ENCODE peak calls at places on chromosomes 11 and 22, in six cellular contexts. X is heart left ventricle, H is aorta, Z is tibial nerve, V is A549, T is osteoblast. Q is an unnamed sample.

GRCh38 chr11:64971421-64972233 is at the start of gene MAJIN:
- DNase-seq in V (peak; percentile 88), H (peak; percentile 90), Z (peak; percentile 55), T (peak; percentile 97), X (peak; percentile 88), Q (no peak)

GRCh38 chr11:128188346-128189115 is 398.8 kb downstream of the ETS1 start:
- DNase-seq in V (no peak), X (no peak), Z (no peak), H (no peak), T (no peak), Q (no peak)

GRCh38 chr22:48857202-48857805 is 970.4 kb downstream of the BRD1 start:
- DNase-seq in T (no peak), V (no peak), X (no peak), Z (no peak), H (no peak), Q (peak; percentile 30)

GRCh38 chr22:44616882-44617655 is 84.9 kb upstream of the PRR5 start:
- DNase-seq in V (no peak), Z (no peak), H (no peak), X (peak; percentile 42), T (no peak), Q (no peak)

GRCh38 chr22:28976588-28976987 is 85.0 kb downstream of the C22orf31 start:
- DNase-seq in Z (no peak), X (no peak), T (peak; percentile 80), H (no peak), V (no peak), Q (peak; percentile 69)

GRCh38 chr11:33530824-33531223 is 169.8 kb downstream of the C11orf91 start:
- DNase-seq in Z (no peak), V (no peak), X (no peak), H (no peak), T (no peak), Q (no peak)

GRCh38 chr11:26335903-26336302 is 4.0 kb downstream of the ANO3 start:
- DNase-seq in H (no peak), T (no peak), V (no peak), X (no peak), Z (no peak), Q (no peak)

GRCh38 chr11:11413776-11414175 is 60.7 kb upstream of the CSNK2A3 start:
- DNase-seq in Z (no peak), V (no peak), T (no peak), X (no peak), H (no peak), Q (no peak)

GRCh38 chr11:123047947-123048293 is 14.0 kb downstream of the HSPA8 start:
- DNase-seq in Z (no peak), V (no peak), H (no peak), T (no peak), X (no peak), Q (no peak)

DNA sequence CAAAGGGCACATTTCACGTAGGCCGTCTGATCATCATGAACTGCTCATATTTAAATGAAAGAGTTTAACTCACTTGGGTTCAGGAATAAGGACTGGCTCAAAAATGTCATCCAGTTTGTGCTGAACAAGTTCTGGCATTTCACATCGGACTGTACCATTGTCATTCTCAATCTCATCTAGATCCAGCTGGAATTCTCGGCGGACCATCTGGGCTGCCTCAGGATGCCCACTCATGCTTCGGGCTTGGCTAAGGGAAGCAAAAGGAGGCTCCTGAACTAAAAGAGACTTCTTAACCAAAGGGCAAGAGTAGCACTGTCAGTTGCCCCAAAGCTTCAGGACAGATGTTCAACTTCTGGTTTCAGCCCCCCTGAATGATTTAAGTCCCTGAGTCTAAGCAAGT is 40.2 kb downstream of the F2 start:
- DNase-seq in Z (no peak), T (no peak), H (no peak), X (no peak), V (no peak), Q (no peak)
- H3K4me1 ChIP-seq in Z (no peaks in the 10 kb centered on the region), T (no peaks in the 10 kb centered on the region), H (no peaks in the 10 kb centered on the region), X (no peaks in the 10 kb centered on the region), V (no peaks in the 10 kb centered on the region), Q (peaks cover 9% of the 10 kb centered on the region)

DNA sequence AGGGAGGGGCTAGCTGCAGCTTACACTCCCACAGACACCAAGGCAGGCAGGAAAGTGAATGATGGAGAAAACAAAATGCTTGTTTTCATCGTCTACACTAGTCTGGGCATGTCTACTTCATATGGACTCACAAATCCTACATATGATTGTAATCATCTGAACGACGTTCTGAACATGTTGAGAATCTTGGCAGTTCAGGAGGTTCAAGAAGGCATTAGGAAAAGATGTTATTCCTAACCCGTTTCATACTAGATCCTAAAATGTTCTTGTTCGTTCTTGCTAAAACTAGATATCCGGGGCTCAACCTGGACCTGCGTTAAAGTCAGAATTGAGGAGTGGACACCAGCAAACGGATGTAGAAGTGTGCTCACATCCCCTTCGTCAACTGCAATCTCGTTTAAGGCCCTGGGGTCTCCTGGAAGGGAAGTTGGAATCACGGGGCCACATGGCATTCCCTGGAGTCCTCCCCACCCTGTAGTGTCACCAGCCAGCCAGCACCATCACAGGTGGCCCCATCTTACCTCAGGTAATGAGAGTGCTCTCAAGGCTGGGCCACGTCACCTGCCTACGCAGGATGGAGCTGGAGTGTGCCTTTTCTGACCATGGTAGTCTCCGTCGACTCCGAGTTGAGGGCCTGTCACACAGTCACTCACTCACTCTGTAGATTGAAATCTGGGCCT is 37.3 kb downstream of the C11orf58 start:
- DNase-seq in T (no peak), X (no peak), H (no peak), Z (no peak), V (no peak), Q (no peak)
- H3K4me1 ChIP-seq in T (peaks cover 4% of the 10 kb centered on the region), X (no peaks in the 10 kb centered on the region), H (no peaks in the 10 kb centered on the region), Z (peaks cover 9% of the 10 kb centered on the region), V (no peaks in the 10 kb centered on the region), Q (peaks cover 10% of the 10 kb centered on the region)

DNA sequence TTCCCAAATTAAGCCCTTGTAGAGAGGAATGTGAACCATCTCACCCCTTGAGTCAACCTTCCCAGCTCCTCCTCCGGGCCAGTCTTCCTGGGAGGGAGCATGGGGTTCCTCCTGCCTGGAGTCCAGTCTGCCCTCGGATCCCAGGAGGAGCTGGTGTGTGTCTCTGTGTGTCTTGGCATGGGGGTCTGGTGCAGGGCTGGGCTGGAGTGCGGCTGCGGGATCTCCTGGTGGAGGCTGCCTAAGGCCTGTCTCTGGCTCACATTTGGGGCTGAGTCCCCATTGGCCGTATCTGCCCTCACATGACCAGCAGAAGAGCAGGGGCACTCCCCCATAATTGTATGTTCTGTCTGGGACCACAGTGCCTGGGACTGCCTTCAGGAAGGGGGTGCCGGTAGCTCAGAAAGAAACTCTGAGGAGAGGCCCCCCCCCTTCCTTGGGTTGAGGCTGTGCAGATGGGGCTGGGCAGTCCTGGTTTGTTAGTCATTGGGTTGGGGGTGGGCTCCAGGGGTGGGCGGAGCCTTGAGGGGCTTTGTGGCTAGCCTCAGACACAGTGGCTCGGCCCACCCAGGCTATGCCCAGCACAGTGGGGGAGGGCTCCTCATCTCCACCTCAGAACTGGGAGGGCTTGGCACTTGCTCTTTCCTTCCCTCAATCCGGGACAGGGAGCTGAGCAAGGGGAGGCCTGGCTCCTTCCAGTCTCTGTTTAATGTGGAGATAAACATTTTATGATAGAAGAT is 2.9 kb downstream of the C1QTNF5 start:
- DNase-seq in Z (no peak), H (peak; percentile 45), X (no peak), T (peak; percentile 96), V (no peak), Q (peak; percentile 96)
- H3K4me1 ChIP-seq in Z (peaks cover 74% of the 10 kb centered on the region), H (no peaks in the 10 kb centered on the region), X (peaks cover 40% of the 10 kb centered on the region), T (peaks cover 51% of the 10 kb centered on the region), V (peaks cover 19% of the 10 kb centered on the region), Q (peaks cover 50% of the 10 kb centered on the region)

DNA sequence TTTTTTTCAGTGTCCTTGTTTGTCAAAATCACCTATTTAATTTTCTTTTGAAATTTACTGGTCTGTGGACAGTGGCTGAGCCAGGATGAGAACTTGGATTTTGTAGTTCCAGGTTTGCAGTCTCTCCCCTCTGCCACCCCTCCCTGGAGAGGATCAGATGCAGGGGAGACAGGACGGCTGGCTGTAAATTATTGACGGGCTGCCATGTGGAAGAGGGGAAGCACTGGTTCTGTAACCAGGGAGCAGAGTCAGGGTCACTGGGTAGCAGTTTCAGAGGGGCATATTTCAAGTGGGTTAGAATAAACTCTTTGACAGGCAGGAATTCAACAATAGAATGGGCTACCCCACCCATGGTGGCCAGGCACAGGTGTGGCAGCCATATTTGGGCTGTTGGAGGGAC is 20.6 kb upstream of the YWHAH start:
- DNase-seq in V (no peak), T (no peak), Z (no peak), X (no peak), H (no peak), Q (no peak)
- H3K4me1 ChIP-seq in V (no peaks in the 10 kb centered on the region), T (no peaks in the 10 kb centered on the region), Z (peaks cover 1% of the 10 kb centered on the region), X (no peaks in the 10 kb centered on the region), H (no peaks in the 10 kb centered on the region), Q (peaks cover 6% of the 10 kb centered on the region)

GRCh38 chr11:66861774-66862558 is 5.1 kb downstream of the LRFN4 start:
- DNase-seq in T (peak; percentile 81), X (no peak), Z (no peak), V (no peak), H (no peak), Q (no peak)
- H3K4me1 ChIP-seq in T (no peaks in the 10 kb centered on the region), X (no peaks in the 10 kb centered on the region), Z (peaks cover 17% of the 10 kb centered on the region), V (peaks cover 24% of the 10 kb centered on the region), H (no peaks in the 10 kb centered on the region), Q (peaks cover 7% of the 10 kb centered on the region)

DNA sequence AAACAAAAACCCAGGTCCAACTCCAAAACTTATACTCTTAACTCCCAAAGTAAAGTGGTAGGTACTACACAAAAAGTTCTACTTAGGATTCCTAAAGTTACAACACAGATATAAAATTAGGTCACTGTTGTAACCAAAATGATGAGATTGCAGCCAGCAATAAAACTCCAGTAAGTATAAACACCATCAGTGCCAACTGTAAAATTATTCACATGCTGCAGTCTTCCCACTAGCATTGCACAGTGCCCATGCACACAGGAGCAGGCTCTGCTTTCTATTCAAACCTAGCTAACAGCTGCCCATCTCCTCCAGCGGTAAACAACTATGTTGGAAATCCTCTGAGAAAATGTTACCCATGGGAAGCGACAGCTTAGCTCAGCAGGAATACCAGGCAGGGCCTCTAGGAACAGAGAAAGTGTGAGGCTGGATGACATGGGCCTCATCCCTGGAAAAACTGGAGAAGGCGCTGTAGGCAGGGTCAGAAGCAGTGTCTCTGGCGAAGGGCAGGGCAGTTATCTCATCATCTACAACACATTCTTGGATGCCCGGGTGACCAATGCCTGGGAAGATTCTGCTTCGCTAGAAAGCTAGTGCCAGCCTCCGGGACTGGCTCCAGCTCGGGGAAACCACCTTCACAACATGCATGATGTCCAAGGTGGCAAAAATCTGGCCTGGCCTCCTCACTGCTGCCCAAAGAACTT is 9.1 kb downstream of the CPT1A start:
- DNase-seq in T (no peak), H (no peak), V (no peak), X (no peak), Z (no peak), Q (no peak)
- H3K4me1 ChIP-seq in T (peaks cover 10% of the 10 kb centered on the region), H (no peaks in the 10 kb centered on the region), V (peaks cover 12% of the 10 kb centered on the region), X (peaks cover 62% of the 10 kb centered on the region), Z (peaks cover 86% of the 10 kb centered on the region), Q (peaks cover 6% of the 10 kb centered on the region)

GRCh38 chr22:50469377-50470305 is 5.2 kb downstream of the SBF1 start:
- DNase-seq in Z (peak; percentile 13), V (no peak), X (peak; percentile 58), H (peak; percentile 79), T (peak; percentile 93), Q (peak; percentile 68)

GRCh38 chr22:50467341-50467740 is 7.5 kb downstream of the SBF1 start:
- DNase-seq in X (no peak), H (no peak), Z (no peak), V (no peak), T (no peak), Q (no peak)

GRCh38 chr22:50465531-50465930 is 9.3 kb downstream of the SBF1 start:
- DNase-seq in H (no peak), V (no peak), T (no peak), Z (no peak), X (no peak), Q (no peak)

GRCh38 chr22:50468626-50469025 is 6.2 kb downstream of the SBF1 start:
- DNase-seq in X (no peak), T (no peak), H (no peak), V (no peak), Z (no peak), Q (no peak)

GRCh38 chr22:50467773-50468440 is 6.9 kb downstream of the SBF1 start:
- DNase-seq in T (no peak), V (no peak), X (no peak), Z (no peak), H (no peak), Q (no peak)
- H3K4me1 ChIP-seq in T (peaks cover 4% of the 10 kb centered on the region), V (peaks cover 8% of the 10 kb centered on the region), X (peaks cover 33% of the 10 kb centered on the region), Z (peaks cover 44% of the 10 kb centered on the region), H (no peaks in the 10 kb centered on the region), Q (peaks cover 14% of the 10 kb centered on the region)